ENCODE peak calls at places on chromosome 12, in six cellular contexts. W is NAMALWA; Y is stimulated activated CD4-positive, alpha-beta T cell treated with anti-CD3 and anti-CD28 coated beads, Interleukin-1b, Interleukin-23, amount 100 ng/mL, for 24 hours; F is HTR-8/SVneo; K is right cardiac atrium; R is ACHN. O is an unnamed sample.

GRCh38 chr12:51000245-51000644 is 25.9 kb downstream of the SLC11A2 start:
- DNase-seq in W (no peak), Y (no peak), F (peak; percentile 15), K (no peak), R (peak; percentile 73), O (no peak)

GRCh38 chr12:26177303-26177702 is 18.1 kb upstream of the SSPN start:
- DNase-seq in W (no peak), Y (no peak), F (no peak), K (no peak), R (no peak), O (no peak)

GRCh38 chr12:254039-254438 is 8.6 kb downstream of the SLC6A13 start:
- DNase-seq in W (no peak), Y (no peak), F (no peak), K (no peak), R (no peak), O (no peak)

GRCh38 chr12:57430117-57430930 is 519 bp downstream of the R3HDM2 start:
- DNase-seq in W (peak; percentile 73), Y (no peak), F (no peak), K (peak; percentile 60), R (peak; percentile 46), O (peak; percentile 58)

GRCh38 chr12:111767362-111768158 is 827 bp downstream of the ALDH2 start:
- DNase-seq in W (no peak), Y (no peak), F (no peak), K (no peak), R (peak; percentile 86), O (no peak)

GRCh38 chr12:79247494-79247893 is 382.9 kb downstream of the SYT1 start:
- DNase-seq in W (no peak), Y (no peak), F (no peak), K (no peak), R (no peak), O (no peak)

GRCh38 chr12:56221233-56221756 is 427 bp downstream of the RNF41 start:
- DNase-seq in W (no peak), Y (no peak), F (peak; percentile 71), K (peak; percentile 79), R (peak; percentile 91), O (no peak)

GRCh38 chr12:123141615-123142517 is 9.0 kb downstream of the PITPNM2 start:
- DNase-seq in W (no peak), Y (no peak), F (no peak), K (peak; percentile 77), R (peak; percentile 90), O (no peak)

GRCh38 chr12:32191445-32191844 is 84.8 kb downstream of the BICD1 start:
- DNase-seq in W (no peak), Y (no peak), F (no peak), K (no peak), R (no peak), O (no peak)

GRCh38 chr12:24138041-24138440 is 188.6 kb upstream of the SOX5 start:
- DNase-seq in W (peak; percentile 12), Y (no peak), F (no peak), K (no peak), R (no peak), O (no peak)

GRCh38 chr12:47730341-47730744 is 5.1 kb upstream of the ENDOU start:
- DNase-seq in W (no peak), Y (no peak), F (no peak), K (no peak), R (no peak), O (no peak)

GRCh38 chr12:54653025-54653424 is 4.9 kb upstream of the DCD start:
- DNase-seq in W (no peak), Y (no peak), F (no peak), K (no peak), R (no peak), O (no peak)

GRCh38 chr12:13425766-13426165 is 229.2 kb downstream of the EMP1 start:
- DNase-seq in W (no peak), Y (no peak), F (no peak), K (no peak), R (peak; percentile 93), O (peak; percentile 81)

GRCh38 chr12:50387487-50387886 is 8.9 kb downstream of the FAM186A start:
- DNase-seq in W (peak; percentile 22), Y (no peak), F (no peak), K (no peak), R (no peak), O (no peak)

GRCh38 chr12:45273717-45274271 is 57.9 kb downstream of the ANO6 start:
- DNase-seq in W (no peak), Y (no peak), F (peak; percentile 64), K (peak; percentile 61), R (peak; percentile 97), O (peak; percentile 98)

GRCh38 chr12:93006655-93007208 is 77.6 kb upstream of the EEA1 start:
- DNase-seq in W (no peak), Y (no peak), F (no peak), K (no peak), R (no peak), O (no peak)

GRCh38 chr12:89678225-89678624 is 30.4 kb downstream of the ATP2B1 start:
- DNase-seq in W (no peak), Y (no peak), F (no peak), K (no peak), R (no peak), O (no peak)

GRCh38 chr12:110689002-110689600 is at the start of gene HVCN1:
- DNase-seq in W (no peak), Y (no peak), F (peak; percentile 26), K (peak; percentile 72), R (no peak), O (no peak)

GRCh38 chr12:9253464-9253863 is 45.3 kb upstream of the PZP start:
- DNase-seq in W (no peak), Y (no peak), F (no peak), K (no peak), R (no peak), O (no peak)

GRCh38 chr12:97283297-97283696 is 179.3 kb upstream of the RMST start:
- DNase-seq in W (peak; percentile 43), Y (no peak), F (no peak), K (no peak), R (peak; percentile 8), O (no peak)

GRCh38 chr12:28235985-28236384 is 45.7 kb downstream of the CCDC91 start:
- DNase-seq in W (no peak), Y (no peak), F (no peak), K (no peak), R (no peak), O (no peak)

GRCh38 chr12:17148706-17149105 is 542.7 kb upstream of the LMO3 start:
- DNase-seq in W (peak; percentile 5), Y (no peak), F (no peak), K (no peak), R (no peak), O (no peak)

GRCh38 chr12:64098709-64099354 is 123.3 kb downstream of the KICS2 start:
- DNase-seq in W (no peak), Y (no peak), F (no peak), K (peak; percentile 15), R (peak; percentile 77), O (no peak)

GRCh38 chr12:112518336-112518735 is 99.6 kb downstream of the PTPN11 start:
- DNase-seq in W (no peak), Y (no peak), F (no peak), K (no peak), R (no peak), O (no peak)

GRCh38 chr12:468671-469389 is 9.1 kb downstream of the B4GALNT3 start:
- DNase-seq in W (no peak), Y (no peak), F (no peak), K (no peak), R (no peak), O (no peak)

GRCh38 chr12:57011438-57012424 is 4.6 kb downstream of the TAC3 start:
- DNase-seq in W (no peak), Y (no peak), F (no peak), K (no peak), R (no peak), O (no peak)

GRCh38 chr12:5201554-5202243 is 158.0 kb downstream of the KCNA5 start:
- DNase-seq in W (no peak), Y (no peak), F (no peak), K (peak; percentile 43), R (no peak), O (peak; percentile 43)

GRCh38 chr12:130337476-130338303 is at the start of gene PIWIL1:
- DNase-seq in W (no peak), Y (no peak), F (no peak), K (no peak), R (no peak), O (no peak)

GRCh38 chr12:53179694-53180269 is 740 bp upstream of the ZNF740 start:
- DNase-seq in W (no peak), Y (no peak), F (no peak), K (peak; percentile 30), R (no peak), O (peak; percentile 67)

GRCh38 chr12:131723532-131723931 is 12.6 kb downstream of the SFSWAP start:
- DNase-seq in W (no peak), Y (no peak), F (no peak), K (no peak), R (no peak), O (no peak)

GRCh38 chr12:62843714-62844113 is 91.2 kb downstream of the PPM1H start:
- DNase-seq in W (no peak), Y (no peak), F (no peak), K (no peak), R (no peak), O (no peak)

GRCh38 chr12:12964255-12964654 is 12.3 kb upstream of the GPRC5D start:
- DNase-seq in W (no peak), Y (no peak), F (no peak), K (no peak), R (no peak), O (no peak)

GRCh38 chr12:50050410-50051280 is 6.8 kb upstream of the ASIC1 start:
- DNase-seq in W (no peak), Y (no peak), F (no peak), K (peak; percentile 86), R (no peak), O (no peak)

GRCh38 chr12:47818701-47819543 is 781 bp downstream of the HDAC7 start:
- DNase-seq in W (peak; percentile 34), Y (no peak), F (no peak), K (peak; percentile 80), R (peak; percentile 70), O (no peak)

GRCh38 chr12:112234303-112234702 is 108.9 kb downstream of the TRAFD1 start:
- DNase-seq in W (no peak), Y (no peak), F (no peak), K (no peak), R (no peak), O (no peak)

GRCh38 chr12:510071-510825 is 50.5 kb downstream of the B4GALNT3 start:
- DNase-seq in W (no peak), Y (no peak), F (no peak), K (no peak), R (no peak), O (no peak)